ENCODE peak calls at places on chromosome 16, in ten cellular contexts. One of them, this sample, is unnamed.

GRCh38 chr16:47204736-47205499 is 61.2 kb upstream of the NETO2 start:
- DNase-seq in body of pancreas: no peak
- DNase-seq in Peyer's patch: no peak
- DNase-seq in A549: peak
- DNase-seq in transverse colon: no peak
- DNase-seq in vagina: no peak
- DNase-seq in ovary: no peak
- DNase-seq in esophagus muscularis mucosa: no peak
- DNase-seq in heart left ventricle: no peak
- DNase-seq in uterus: no peak
- DNase-seq in this sample: no peak

GRCh38 chr16:77273-77806 is 685 bp upstream of the MPG start:
- DNase-seq in A549: peak
- DNase-seq in transverse colon: peak
- DNase-seq in ovary: peak
- DNase-seq in uterus: peak
- DNase-seq in heart left ventricle: peak
- DNase-seq in body of pancreas: peak
- DNase-seq in vagina: no peak
- DNase-seq in Peyer's patch: peak
- DNase-seq in esophagus muscularis mucosa: no peak
- DNase-seq in this sample: peak

GRCh38 chr16:65546353-65546791 is 424.5 kb upstream of the CDH11 start:
- DNase-seq in esophagus muscularis mucosa: no peak
- DNase-seq in heart left ventricle: no peak
- DNase-seq in vagina: no peak
- DNase-seq in body of pancreas: no peak
- DNase-seq in Peyer's patch: no peak
- DNase-seq in transverse colon: no peak
- DNase-seq in uterus: no peak
- DNase-seq in A549: no peak
- DNase-seq in ovary: no peak
- DNase-seq in this sample: no peak

GRCh38 chr16:89841275-89841674 is 13.0 kb downstream of the SPIRE2 start:
- DNase-seq in esophagus muscularis mucosa: no peak
- DNase-seq in body of pancreas: peak
- DNase-seq in heart left ventricle: no peak
- DNase-seq in A549: no peak
- DNase-seq in vagina: no peak
- DNase-seq in transverse colon: peak
- DNase-seq in ovary: no peak
- DNase-seq in Peyer's patch: peak
- DNase-seq in uterus: no peak
- DNase-seq in this sample: no peak

GRCh38 chr16:31842864-31843263 is 30.7 kb upstream of the ZNF267 start:
- DNase-seq in ovary: no peak
- DNase-seq in transverse colon: no peak
- DNase-seq in uterus: no peak
- DNase-seq in body of pancreas: no peak
- DNase-seq in Peyer's patch: no peak
- DNase-seq in vagina: no peak
- DNase-seq in esophagus muscularis mucosa: no peak
- DNase-seq in heart left ventricle: no peak
- DNase-seq in A549: no peak
- DNase-seq in this sample: no peak

GRCh38 chr16:66476328-66477027 is 49.4 kb downstream of the BEAN1 start:
- DNase-seq in A549: peak
- DNase-seq in vagina: no peak
- DNase-seq in esophagus muscularis mucosa: no peak
- DNase-seq in transverse colon: no peak
- DNase-seq in uterus: peak
- DNase-seq in heart left ventricle: no peak
- DNase-seq in body of pancreas: no peak
- DNase-seq in ovary: no peak
- DNase-seq in Peyer's patch: peak
- DNase-seq in this sample: peak

GRCh38 chr16:24993722-24994686 is 21.2 kb downstream of the ARHGAP17 start:
- DNase-seq in transverse colon: peak
- DNase-seq in heart left ventricle: no peak
- DNase-seq in Peyer's patch: no peak
- DNase-seq in vagina: no peak
- DNase-seq in esophagus muscularis mucosa: no peak
- DNase-seq in uterus: no peak
- DNase-seq in body of pancreas: peak
- DNase-seq in ovary: no peak
- DNase-seq in A549: peak
- DNase-seq in this sample: no peak

GRCh38 chr16:83838151-83838550 is 30.4 kb downstream of the HSBP1 start:
- DNase-seq in Peyer's patch: no peak
- DNase-seq in esophagus muscularis mucosa: no peak
- DNase-seq in ovary: no peak
- DNase-seq in body of pancreas: no peak
- DNase-seq in vagina: no peak
- DNase-seq in uterus: no peak
- DNase-seq in A549: no peak
- DNase-seq in transverse colon: no peak
- DNase-seq in heart left ventricle: no peak
- DNase-seq in this sample: no peak

GRCh38 chr16:4272114-4272954 is 489 bp downstream of the TFAP4 start:
- DNase-seq in ovary: no peak
- DNase-seq in esophagus muscularis mucosa: no peak
- DNase-seq in heart left ventricle: peak
- DNase-seq in transverse colon: peak
- DNase-seq in uterus: no peak
- DNase-seq in vagina: no peak
- DNase-seq in Peyer's patch: peak
- DNase-seq in A549: peak
- DNase-seq in body of pancreas: peak
- DNase-seq in this sample: peak

GRCh38 chr16:22070361-22071351 is 21.7 kb upstream of the VWA3A start:
- DNase-seq in uterus: peak
- DNase-seq in heart left ventricle: no peak
- DNase-seq in esophagus muscularis mucosa: no peak
- DNase-seq in Peyer's patch: no peak
- DNase-seq in transverse colon: no peak
- DNase-seq in body of pancreas: peak
- DNase-seq in vagina: no peak
- DNase-seq in A549: no peak
- DNase-seq in ovary: peak
- DNase-seq in this sample: no peak

GRCh38 chr16:24568392-24568791 is 29.0 kb downstream of the RBBP6 start:
- DNase-seq in heart left ventricle: no peak
- DNase-seq in vagina: no peak
- DNase-seq in uterus: no peak
- DNase-seq in ovary: no peak
- DNase-seq in A549: peak
- DNase-seq in Peyer's patch: no peak
- DNase-seq in transverse colon: no peak
- DNase-seq in esophagus muscularis mucosa: no peak
- DNase-seq in body of pancreas: no peak
- DNase-seq in this sample: no peak

GRCh38 chr16:68902376-68903345 is 59.3 kb downstream of the TANGO6 start:
- DNase-seq in transverse colon: peak
- DNase-seq in body of pancreas: peak
- DNase-seq in uterus: no peak
- DNase-seq in heart left ventricle: no peak
- DNase-seq in A549: peak
- DNase-seq in Peyer's patch: no peak
- DNase-seq in vagina: no peak
- DNase-seq in ovary: no peak
- DNase-seq in esophagus muscularis mucosa: no peak
- DNase-seq in this sample: no peak

GRCh38 chr16:30637952-30638351 is 12.8 kb upstream of the PRR14 start:
- DNase-seq in uterus: no peak
- DNase-seq in ovary: no peak
- DNase-seq in heart left ventricle: no peak
- DNase-seq in vagina: no peak
- DNase-seq in Peyer's patch: no peak
- DNase-seq in esophagus muscularis mucosa: no peak
- DNase-seq in A549: peak
- DNase-seq in transverse colon: no peak
- DNase-seq in body of pancreas: no peak
- DNase-seq in this sample: no peak

GRCh38 chr16:1193825-1194581 is 31.1 kb downstream of the TPSG1 start:
- DNase-seq in esophagus muscularis mucosa: no peak
- DNase-seq in transverse colon: no peak
- DNase-seq in body of pancreas: no peak
- DNase-seq in Peyer's patch: no peak
- DNase-seq in ovary: no peak
- DNase-seq in A549: no peak
- DNase-seq in heart left ventricle: no peak
- DNase-seq in vagina: no peak
- DNase-seq in uterus: no peak
- DNase-seq in this sample: no peak

GRCh38 chr16:66275795-66276428 is 90.6 kb upstream of the CDH5 start:
- DNase-seq in A549: peak
- DNase-seq in heart left ventricle: no peak
- DNase-seq in ovary: no peak
- DNase-seq in vagina: peak
- DNase-seq in esophagus muscularis mucosa: no peak
- DNase-seq in uterus: no peak
- DNase-seq in transverse colon: peak
- DNase-seq in body of pancreas: peak
- DNase-seq in Peyer's patch: no peak
- DNase-seq in this sample: peak

GRCh38 chr16:86062271-86062965 is 163.5 kb downstream of the IRF8 start:
- DNase-seq in A549: no peak
- DNase-seq in heart left ventricle: no peak
- DNase-seq in uterus: no peak
- DNase-seq in vagina: no peak
- DNase-seq in body of pancreas: no peak
- DNase-seq in ovary: no peak
- DNase-seq in transverse colon: no peak
- DNase-seq in esophagus muscularis mucosa: no peak
- DNase-seq in Peyer's patch: no peak
- DNase-seq in this sample: no peak
- H3K27ac ChIP-seq in A549: no peak
- H3K27ac ChIP-seq in heart left ventricle: peak
- H3K27ac ChIP-seq in uterus: no peak
- H3K27ac ChIP-seq in vagina: no peak
- H3K27ac ChIP-seq in body of pancreas: no peak
- H3K27ac ChIP-seq in ovary: no peak
- H3K27ac ChIP-seq in transverse colon: peak
- H3K27ac ChIP-seq in esophagus muscularis mucosa: peak
- H3K27ac ChIP-seq in Peyer's patch: peak
- H3K27ac ChIP-seq in this sample: no peak

GRCh38 chr16:50600582-50601283 is 52.5 kb downstream of the NKD1 start:
- DNase-seq in esophagus muscularis mucosa: no peak
- DNase-seq in A549: no peak
- DNase-seq in vagina: no peak
- DNase-seq in heart left ventricle: no peak
- DNase-seq in uterus: no peak
- DNase-seq in ovary: no peak
- DNase-seq in transverse colon: no peak
- DNase-seq in body of pancreas: no peak
- DNase-seq in Peyer's patch: no peak
- DNase-seq in this sample: no peak
- TF ChIP-seq POLR2A in esophagus muscularis mucosa: no peak
- TF ChIP-seq POLR2A in A549: no peak
- TF ChIP-seq POLR2A in vagina: no peak
- TF ChIP-seq POLR2A in heart left ventricle: no peak
- TF ChIP-seq POLR2A in uterus: no peak
- TF ChIP-seq POLR2A in ovary: no peak
- TF ChIP-seq POLR2A in transverse colon: no peak
- TF ChIP-seq POLR2A in body of pancreas: no peak
- TF ChIP-seq POLR2A in Peyer's patch: no peak
- TF ChIP-seq POLR2A in this sample: no peak

DNA sequence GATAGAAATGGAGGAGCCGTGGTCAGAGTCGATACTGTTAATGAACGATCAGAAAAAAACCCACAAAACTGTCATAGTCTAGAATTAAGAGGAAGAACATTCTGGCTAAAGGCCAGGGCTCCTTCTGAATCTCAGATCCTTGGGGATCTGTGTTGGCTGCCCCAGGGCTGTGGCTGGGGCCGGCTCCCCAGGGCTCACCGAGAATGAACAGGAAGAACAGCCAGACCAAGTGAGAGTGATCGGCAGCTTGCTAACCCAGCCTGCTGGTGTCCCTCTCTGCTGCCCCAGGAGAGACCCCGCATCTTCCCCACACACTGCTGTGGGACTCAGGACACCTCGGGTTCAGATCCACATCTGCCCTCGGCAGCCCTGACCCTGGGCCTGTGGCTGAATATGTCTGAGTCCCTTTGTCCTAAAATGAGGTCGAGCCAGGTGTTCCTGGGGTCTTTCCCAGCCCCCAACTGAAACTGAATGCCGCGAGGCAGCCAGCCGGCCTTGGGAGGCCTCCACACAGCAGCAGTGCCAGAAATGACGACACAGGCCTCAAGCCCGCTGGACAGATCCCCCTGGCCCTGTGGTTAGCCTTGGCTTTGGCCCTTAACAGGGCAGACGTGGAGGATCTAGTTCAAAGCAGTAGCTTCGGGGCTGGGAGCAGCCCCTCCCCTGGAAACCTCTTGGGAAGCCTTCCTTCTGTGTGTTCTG is 23.9 kb upstream of the CLEC18A start:
- DNase-seq in transverse colon: no peak
- DNase-seq in esophagus muscularis mucosa: no peak
- DNase-seq in uterus: peak
- DNase-seq in vagina: no peak
- DNase-seq in ovary: peak
- DNase-seq in body of pancreas: peak
- DNase-seq in A549: no peak
- DNase-seq in Peyer's patch: no peak
- DNase-seq in heart left ventricle: peak
- DNase-seq in this sample: peak
- H3K27ac ChIP-seq in transverse colon: no peak
- H3K27ac ChIP-seq in esophagus muscularis mucosa: peak
- H3K27ac ChIP-seq in uterus: peak
- H3K27ac ChIP-seq in vagina: peak
- H3K27ac ChIP-seq in ovary: peak
- H3K27ac ChIP-seq in body of pancreas: peak
- H3K27ac ChIP-seq in A549: no peak
- H3K27ac ChIP-seq in Peyer's patch: peak
- H3K27ac ChIP-seq in heart left ventricle: peak
- H3K27ac ChIP-seq in this sample: peak

DNA sequence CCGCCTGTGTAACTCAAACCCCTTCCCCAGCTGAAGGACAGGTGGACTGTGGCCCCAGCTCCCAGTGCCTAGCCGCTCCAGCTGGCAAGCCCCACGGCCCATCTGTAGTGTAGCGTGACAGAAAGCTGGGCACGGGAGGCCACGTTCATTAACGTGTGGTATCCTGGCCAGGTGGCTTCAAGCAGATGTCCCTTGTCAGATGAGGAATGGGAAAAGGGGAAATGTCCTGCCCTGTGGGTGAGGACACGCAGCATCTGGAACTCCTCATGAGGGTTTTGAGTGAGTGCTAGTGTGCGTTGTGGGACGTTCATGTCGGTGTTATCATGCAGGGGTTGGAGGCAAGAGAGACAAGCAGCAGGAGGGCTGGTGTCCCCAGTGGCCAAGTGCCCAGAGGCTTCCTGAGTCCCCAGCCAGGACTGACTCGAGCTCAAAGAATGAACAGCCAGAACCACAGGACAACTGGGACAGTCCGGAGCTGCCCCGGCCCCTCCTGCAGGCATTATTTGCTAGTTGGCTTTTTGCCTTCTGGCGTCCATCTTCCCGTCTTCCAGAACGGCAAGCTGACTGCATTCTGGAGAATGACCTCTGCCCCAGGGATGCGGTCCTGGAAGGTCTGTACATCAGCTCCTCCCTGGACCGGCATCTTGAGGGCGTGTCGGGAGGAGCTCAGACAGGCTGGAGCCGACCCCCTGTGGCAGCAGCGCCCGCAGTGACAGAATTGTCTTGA is 19.3 kb downstream of the KDM8 start:
- DNase-seq in heart left ventricle: peak
- DNase-seq in A549: no peak
- DNase-seq in transverse colon: peak
- DNase-seq in ovary: no peak
- DNase-seq in Peyer's patch: no peak
- DNase-seq in body of pancreas: peak
- DNase-seq in esophagus muscularis mucosa: peak
- DNase-seq in vagina: no peak
- DNase-seq in uterus: peak
- DNase-seq in this sample: peak
- TF ChIP-seq POLR2A in heart left ventricle: no peak
- TF ChIP-seq POLR2A in A549: no peak
- TF ChIP-seq POLR2A in transverse colon: no peak
- TF ChIP-seq POLR2A in ovary: no peak
- TF ChIP-seq POLR2A in Peyer's patch: no peak
- TF ChIP-seq POLR2A in body of pancreas: peak
- TF ChIP-seq POLR2A in esophagus muscularis mucosa: no peak
- TF ChIP-seq POLR2A in vagina: no peak
- TF ChIP-seq POLR2A in uterus: no peak
- TF ChIP-seq POLR2A in this sample: no peak

This sample was measured in sigmoid colon.